ENCODE peak calls at places on chromosomes 4 and X, in five cellular contexts. T, V, L, I and J are unnamed samples.

GRCh38 chr4:183240581-183241321 is 79.3 kb downstream of the CLDN22 start:
- DNase-seq in T (no peak), V (no peak), L (no peak), I (no peak), J (no peak)

GRCh38 chr4:99180367-99181169 is 36.5 kb upstream of the ADH4 start:
- DNase-seq in V (no peak), T (no peak), L (no peak), I (no peak), J (no peak)

GRCh38 chrX:10634681-10635161 is 14.3 kb upstream of the MID1 start:
- DNase-seq in V (no peak), T (peak; percentile 78), L (no peak), I (no peak), J (no peak)

GRCh38 chr4:102500371-102501175 is 586 bp upstream of the NFKB1 start:
- DNase-seq in T (peak; percentile 37), I (peak; percentile 66), V (no peak), L (peak; percentile 29), J (peak; percentile 50)

GRCh38 chr4:128635141-128635911 is 174.2 kb upstream of the JADE1 start:
- DNase-seq in I (no peak), V (no peak), L (no peak), T (no peak), J (peak; percentile 71)

GRCh38 chr4:111671756-111672155 is 473.5 kb upstream of the FAM241A start:
- DNase-seq in L (no peak), I (no peak), V (no peak), T (no peak), J (no peak)

GRCh38 chr4:185587444-185588161 is 52.3 kb upstream of the PDLIM3 start:
- DNase-seq in T (no peak), V (peak; percentile 70), I (peak; percentile 71), L (peak; percentile 81), J (peak; percentile 83)

GRCh38 chr4:7772708-7773385 is 166.8 kb downstream of the AFAP1 start:
- DNase-seq in T (no peak), V (no peak), I (peak; percentile 85), L (no peak), J (peak; percentile 86)

GRCh38 chr4:38241541-38241940 is 281.3 kb downstream of the PTTG2 start:
- DNase-seq in L (no peak), T (no peak), V (no peak), I (no peak), J (no peak)

GRCh38 chrX:153684447-153685178 is 3.1 kb upstream of the SLC6A8 start:
- DNase-seq in V (no peak), T (no peak), I (peak; percentile 85), L (no peak), J (no peak)

GRCh38 chr4:82799006-82799881 is 648 bp upstream of the SCD5 start:
- DNase-seq in T (no peak), I (peak; percentile 59), L (peak; percentile 5), V (no peak), J (no peak)

GRCh38 chrX:141733371-141733770 is 34.8 kb upstream of the SPANXD start:
- DNase-seq in L (no peak), V (no peak), T (peak; percentile 26), I (no peak), J (no peak)

GRCh38 chrX:121641560-121641959 is 594.1 kb downstream of the GLUD2 start:
- DNase-seq in L (no peak), V (no peak), I (no peak), T (peak; percentile 71), J (no peak)

GRCh38 chr4:113637363-113637762 is 124.2 kb downstream of the CAMK2D start:
- DNase-seq in L (no peak), V (no peak), T (peak; percentile 6), I (no peak), J (no peak)